ENCODE peak calls at places on chromosomes 3 and 15, in seven cellular contexts. A, B, H, G, D, M and U are unnamed samples.

GRCh38 chr15:78325092-78325843 is 14.9 kb upstream of the CRABP1 start:
- DNase-seq in M (no peak), H (no peak), B (peak), A (peak), D (no peak), G (no peak), U (no peak)

GRCh38 chr15:66650433-66650832 is 51.6 kb upstream of the SMAD6 start:
- DNase-seq in H (no peak), G (no peak), D (peak), B (no peak), M (peak), A (no peak), U (no peak)

GRCh38 chr15:51170882-51171577 is 76.3 kb upstream of the TNFAIP8L3 start:
- DNase-seq in H (peak), D (no peak), G (peak), M (no peak), A (no peak), B (no peak), U (no peak)

GRCh38 chr15:99169769-99170311 is 65.0 kb downstream of the SYNM start:
- DNase-seq in G (no peak), B (peak), H (no peak), D (peak), M (peak), A (no peak), U (no peak)

GRCh38 chr3:77068808-77069207 is 28.9 kb downstream of the ROBO2 start:
- DNase-seq in M (no peak), B (no peak), H (no peak), D (no peak), G (no peak), A (no peak), U (no peak)

GRCh38 chr3:126454026-126454425 is 21.7 kb downstream of the ZXDC start:
- DNase-seq in B (no peak), D (no peak), A (no peak), G (no peak), M (no peak), H (no peak), U (no peak)

GRCh38 chr15:81889480-81889871 is 156.3 kb downstream of the MEX3B start:
- DNase-seq in D (no peak), M (peak), G (no peak), H (no peak), A (no peak), B (peak), U (no peak)

GRCh38 chr15:76432604-76433003 is 96.0 kb downstream of the ISL2 start:
- DNase-seq in B (no peak), G (no peak), H (no peak), M (no peak), D (peak), A (no peak), U (no peak)

GRCh38 chr3:188656196-188656982 is 502.4 kb downstream of the LPP start:
- DNase-seq in D (peak), G (no peak), H (no peak), B (peak), M (peak), A (no peak), U (no peak)

GRCh38 chr3:17407576-17407975 is 334.9 kb downstream of the TBC1D5 start:
- DNase-seq in M (no peak), D (no peak), B (no peak), A (no peak), H (no peak), G (no peak), U (no peak)

GRCh38 chr15:26243382-26243781 is 380.3 kb upstream of the ATP10A start:
- DNase-seq in D (no peak), G (no peak), B (no peak), M (no peak), A (peak), H (peak), U (no peak)

GRCh38 chr3:132016061-132017041 is 18.5 kb downstream of the CPNE4 start:
- DNase-seq in G (no peak), B (no peak), A (peak), H (no peak), M (no peak), D (peak), U (no peak)

GRCh38 chr3:189325454-189325853 is 153.7 kb downstream of the TPRG1 start:
- DNase-seq in H (no peak), B (no peak), D (no peak), M (peak), G (no peak), A (no peak), U (no peak)

GRCh38 chr15:35673093-35673573 is 127.2 kb upstream of the DPH6 start:
- DNase-seq in D (no peak), A (peak), B (no peak), M (peak), H (no peak), G (no peak), U (no peak)

GRCh38 chr3:10977864-10978510 is 14.6 kb upstream of the SLC6A1 start:
- DNase-seq in G (no peak), M (no peak), D (peak), H (peak), B (peak), A (no peak), U (peak)

GRCh38 chr3:177320765-177321247 is 123.5 kb upstream of the TBL1XR1 start:
- DNase-seq in D (no peak), B (no peak), A (no peak), H (no peak), G (no peak), M (no peak), U (no peak)

GRCh38 chr15:40258544-40258943 is 19.7 kb downstream of the PAK6 start:
- DNase-seq in G (no peak), A (peak), H (peak), B (no peak), M (no peak), D (peak), U (no peak)

GRCh38 chr15:94665687-94666441 is 434.5 kb downstream of the MCTP2 start:
- DNase-seq in B (no peak), G (no peak), M (no peak), H (no peak), D (no peak), A (no peak), U (no peak)

GRCh38 chr15:51172190-51172589 is 77.5 kb upstream of the TNFAIP8L3 start:
- DNase-seq in B (peak), D (no peak), M (no peak), G (no peak), A (no peak), H (no peak), U (no peak)

GRCh38 chr15:41503669-41504010 is 10.0 kb downstream of the ITPKA start:
- DNase-seq in G (no peak), H (no peak), D (no peak), B (no peak), A (no peak), M (no peak), U (no peak)

GRCh38 chr15:99100245-99101173 is 4.4 kb upstream of the SYNM start:
- DNase-seq in M (peak), A (peak), G (peak), B (peak), H (peak), D (peak), U (peak)

GRCh38 chr3:152053876-152054275 is 180.4 kb downstream of the SUCNR1 start:
- DNase-seq in M (no peak), D (peak), B (no peak), H (no peak), A (no peak), G (no peak), U (no peak)

GRCh38 chr3:186361246-186361611 is 805 bp downstream of the DGKG start:
- DNase-seq in A (peak), M (no peak), B (no peak), D (no peak), G (peak), H (no peak), U (no peak)

GRCh38 chr3:159782724-159783421 is 205.8 kb upstream of the IL12A start:
- DNase-seq in D (no peak), M (no peak), G (no peak), H (no peak), A (no peak), B (no peak), U (no peak)

GRCh38 chr3:66761093-66761780 is 236.9 kb upstream of the KBTBD8 start:
- DNase-seq in A (no peak), H (no peak), D (no peak), M (no peak), B (peak), G (no peak), U (no peak)
- H2BK120ac ChIP-seq in A (no peak), H (no peak), D (no peak), M (no peak), B (no peak), G (no peak), U (no peak)

DNA sequence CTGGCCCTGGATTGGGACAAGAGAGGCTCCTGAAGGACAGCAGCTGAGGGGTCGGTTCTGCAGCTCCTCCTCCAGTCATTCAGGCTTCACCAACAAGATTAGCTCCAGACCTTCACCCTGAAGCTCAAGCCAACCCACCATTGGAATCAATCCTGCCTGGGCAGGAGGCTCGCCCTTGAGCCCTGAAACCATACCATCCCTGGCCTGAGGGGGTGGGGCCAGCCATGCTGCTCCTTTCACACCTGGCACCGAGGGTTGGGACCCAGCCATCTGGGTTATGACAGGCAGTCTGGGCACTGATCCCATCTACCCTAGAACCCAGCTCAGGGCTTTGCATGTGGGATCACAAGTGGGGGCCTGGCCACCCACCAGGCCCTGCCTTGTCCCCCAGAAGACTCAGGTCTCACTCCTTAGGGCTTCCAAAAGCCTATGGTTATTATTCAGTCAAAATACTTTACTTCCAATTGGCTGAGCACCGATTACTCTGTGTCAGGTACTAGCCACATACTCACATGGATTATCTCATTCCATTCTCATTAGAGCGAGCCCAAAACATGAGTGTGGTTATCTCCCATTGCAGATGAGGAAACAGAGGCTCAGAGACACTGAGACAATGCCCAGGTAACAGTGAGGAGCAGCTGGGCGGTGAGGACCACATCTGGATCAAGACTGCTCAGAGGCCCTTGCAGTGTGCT is 3.1 kb downstream of the ABHD14B start:
- DNase-seq in D (no peak), H (no peak), B (no peak), G (no peak), A (no peak), M (no peak), U (no peak)
- H2BK120ac ChIP-seq in D (no peak), H (no peak), B (no peak), G (no peak), A (no peak), M (no peak), U (no peak)

DNA sequence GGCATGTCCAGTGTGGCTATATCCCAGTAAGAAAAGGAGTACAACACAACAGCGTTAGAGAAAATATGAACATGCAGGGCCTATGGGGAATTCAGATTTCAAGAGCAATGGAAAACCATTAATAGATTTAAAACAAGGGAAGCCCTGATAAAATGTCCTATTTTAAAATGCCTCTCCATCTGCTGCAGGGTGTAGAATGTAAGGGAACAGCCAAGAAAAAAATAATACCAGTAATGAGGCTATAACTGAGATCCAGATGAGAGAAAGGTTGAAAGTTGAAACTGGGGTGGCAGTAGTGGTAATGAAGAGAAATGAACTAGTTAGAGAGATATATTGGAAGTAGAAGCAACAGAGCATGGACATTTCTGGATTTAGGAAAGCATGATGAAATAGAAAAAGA is 226.1 kb downstream of the KCNMB2 start:
- DNase-seq in A (no peak), H (no peak), B (no peak), D (no peak), G (no peak), M (no peak), U (no peak)
- H2BK120ac ChIP-seq in A (no peak), H (peak), B (no peak), D (no peak), G (no peak), M (no peak), U (no peak)

GRCh38 chr3:142348460-142348859 is 99.4 kb downstream of the XRN1 start:
- DNase-seq in A (no peak), D (no peak), M (no peak), B (no peak), H (no peak), G (no peak), U (no peak)

GRCh38 chr3:142356818-142357217 is 91.0 kb downstream of the XRN1 start:
- DNase-seq in H (no peak), A (no peak), B (no peak), D (no peak), G (no peak), M (no peak), U (no peak)

GRCh38 chr3:142354076-142354475 is 93.8 kb downstream of the XRN1 start:
- DNase-seq in D (peak), A (no peak), M (no peak), H (no peak), B (no peak), G (no peak), U (no peak)

GRCh38 chr3:142355692-142356091 is 92.1 kb downstream of the XRN1 start:
- DNase-seq in M (no peak), A (no peak), D (no peak), G (no peak), H (no peak), B (no peak), U (no peak)

DNA sequence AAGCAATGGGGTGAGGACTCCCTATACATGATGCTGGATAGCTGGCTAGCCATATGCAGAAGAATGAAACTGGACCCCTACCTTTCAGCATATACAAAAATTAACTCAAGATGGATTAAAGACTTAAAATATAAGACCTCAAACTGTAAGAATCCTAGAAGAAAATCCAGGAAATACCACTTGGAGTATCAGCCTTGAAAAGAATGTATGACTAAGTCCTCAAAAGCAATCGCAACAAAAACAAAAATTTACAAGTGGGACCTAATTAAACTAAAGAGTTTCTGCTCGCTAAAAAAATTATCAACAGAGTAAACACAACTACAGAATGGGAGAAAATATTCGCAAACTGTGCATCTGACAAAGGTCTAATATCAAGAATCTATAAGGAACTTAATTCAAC is 94.3 kb downstream of the XRN1 start:
- DNase-seq in G (no peak), D (peak), B (peak), H (no peak), M (peak), A (no peak), U (no peak)
- H2BK120ac ChIP-seq in G (no peak), D (no peak), B (no peak), H (no peak), M (no peak), A (no peak), U (no peak)

DNA sequence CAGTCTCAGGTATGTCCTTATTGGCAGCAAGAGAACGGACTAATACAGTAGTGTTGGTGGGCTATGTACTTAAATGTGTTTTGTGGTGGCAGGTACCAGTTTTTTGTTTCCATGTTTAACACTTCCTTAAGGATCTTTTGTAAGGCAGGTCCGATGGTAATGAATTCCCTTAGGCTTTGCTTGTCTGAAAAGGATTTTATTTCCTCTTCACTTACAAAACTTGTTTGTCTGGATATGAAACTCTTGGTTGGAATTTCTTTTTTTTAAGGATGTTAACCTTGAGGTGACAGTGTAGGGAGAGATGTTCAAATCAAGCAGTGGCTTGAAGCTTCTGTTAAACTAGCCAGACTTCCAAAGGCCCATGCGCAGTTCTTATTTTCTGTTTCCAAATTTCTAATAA is 122.2 kb upstream of the FGF7 start:
- DNase-seq in H (no peak), G (no peak), D (no peak), A (no peak), B (no peak), M (no peak), U (no peak)
- H2BK120ac ChIP-seq in H (no peak), G (no peak), D (no peak), A (no peak), B (no peak), M (no peak), U (no peak)